ENCODE peak calls at places on chromosomes 6 and 20, in nine cellular contexts. One of them, this sample, is unnamed.

GRCh38 chr6:33206864-33207568 is 1.3 kb upstream of the RING1 start:
- DNase-seq in NCI-H1417: peak
- DNase-seq in activated T-helper 1 cell treated with Interleukin-2 at 50 U/mL for 16 hours: no peak
- DNase-seq in hepatocyte: peak
- DNase-seq in COR-L47: no peak
- DNase-seq in KG1: no peak
- DNase-seq in stimulated activated CD8-positive, alpha-beta memory T cell treated with anti-CD3 and anti-CD28 coated beads, Interleukin-12 subunit alpha, Interleukin-12 subunit beta, amount 100 ng/mL, for 4 hours: no peak
- DNase-seq in SHP77 treated with DMSO at 0.1 percent for 48 hours: no peak
- DNase-seq in esophagus squamous epithelium: no peak
- DNase-seq in this sample: no peak

GRCh38 chr20:33273117-33273851 is 9.7 kb upstream of the BPIFB1 start:
- DNase-seq in stimulated activated CD8-positive, alpha-beta memory T cell treated with anti-CD3 and anti-CD28 coated beads, Interleukin-12 subunit alpha, Interleukin-12 subunit beta, amount 100 ng/mL, for 4 hours: no peak
- DNase-seq in esophagus squamous epithelium: no peak
- DNase-seq in SHP77 treated with DMSO at 0.1 percent for 48 hours: no peak
- DNase-seq in NCI-H1417: no peak
- DNase-seq in COR-L47: no peak
- DNase-seq in KG1: no peak
- DNase-seq in hepatocyte: no peak
- DNase-seq in activated T-helper 1 cell treated with Interleukin-2 at 50 U/mL for 16 hours: no peak
- DNase-seq in this sample: no peak

GRCh38 chr6:132261354-132261753 is 139.9 kb downstream of the MOXD1 start:
- DNase-seq in SHP77 treated with DMSO at 0.1 percent for 48 hours: no peak
- DNase-seq in stimulated activated CD8-positive, alpha-beta memory T cell treated with anti-CD3 and anti-CD28 coated beads, Interleukin-12 subunit alpha, Interleukin-12 subunit beta, amount 100 ng/mL, for 4 hours: no peak
- DNase-seq in hepatocyte: no peak
- DNase-seq in NCI-H1417: no peak
- DNase-seq in esophagus squamous epithelium: no peak
- DNase-seq in COR-L47: no peak
- DNase-seq in activated T-helper 1 cell treated with Interleukin-2 at 50 U/mL for 16 hours: no peak
- DNase-seq in KG1: no peak
- DNase-seq in this sample: no peak

GRCh38 chr6:13538084-13538483 is 36.3 kb upstream of the SIRT5 start:
- DNase-seq in SHP77 treated with DMSO at 0.1 percent for 48 hours: no peak
- DNase-seq in activated T-helper 1 cell treated with Interleukin-2 at 50 U/mL for 16 hours: no peak
- DNase-seq in esophagus squamous epithelium: no peak
- DNase-seq in NCI-H1417: no peak
- DNase-seq in stimulated activated CD8-positive, alpha-beta memory T cell treated with anti-CD3 and anti-CD28 coated beads, Interleukin-12 subunit alpha, Interleukin-12 subunit beta, amount 100 ng/mL, for 4 hours: no peak
- DNase-seq in hepatocyte: peak
- DNase-seq in COR-L47: peak
- DNase-seq in KG1: peak
- DNase-seq in this sample: no peak

GRCh38 chr20:62907377-62908317 is 18.7 kb downstream of the DIDO1 start:
- DNase-seq in SHP77 treated with DMSO at 0.1 percent for 48 hours: no peak
- DNase-seq in stimulated activated CD8-positive, alpha-beta memory T cell treated with anti-CD3 and anti-CD28 coated beads, Interleukin-12 subunit alpha, Interleukin-12 subunit beta, amount 100 ng/mL, for 4 hours: no peak
- DNase-seq in hepatocyte: no peak
- DNase-seq in activated T-helper 1 cell treated with Interleukin-2 at 50 U/mL for 16 hours: no peak
- DNase-seq in esophagus squamous epithelium: no peak
- DNase-seq in KG1: no peak
- DNase-seq in COR-L47: no peak
- DNase-seq in NCI-H1417: no peak
- DNase-seq in this sample: no peak

GRCh38 chr6:112049051-112049799 is 4.7 kb upstream of the CCN6 start:
- DNase-seq in NCI-H1417: no peak
- DNase-seq in SHP77 treated with DMSO at 0.1 percent for 48 hours: no peak
- DNase-seq in esophagus squamous epithelium: no peak
- DNase-seq in KG1: no peak
- DNase-seq in hepatocyte: no peak
- DNase-seq in stimulated activated CD8-positive, alpha-beta memory T cell treated with anti-CD3 and anti-CD28 coated beads, Interleukin-12 subunit alpha, Interleukin-12 subunit beta, amount 100 ng/mL, for 4 hours: no peak
- DNase-seq in activated T-helper 1 cell treated with Interleukin-2 at 50 U/mL for 16 hours: no peak
- DNase-seq in COR-L47: no peak
- DNase-seq in this sample: no peak

GRCh38 chr20:17403496-17403895 is 127.7 kb downstream of the BFSP1 start:
- DNase-seq in stimulated activated CD8-positive, alpha-beta memory T cell treated with anti-CD3 and anti-CD28 coated beads, Interleukin-12 subunit alpha, Interleukin-12 subunit beta, amount 100 ng/mL, for 4 hours: no peak
- DNase-seq in esophagus squamous epithelium: no peak
- DNase-seq in KG1: no peak
- DNase-seq in activated T-helper 1 cell treated with Interleukin-2 at 50 U/mL for 16 hours: no peak
- DNase-seq in SHP77 treated with DMSO at 0.1 percent for 48 hours: no peak
- DNase-seq in NCI-H1417: no peak
- DNase-seq in COR-L47: no peak
- DNase-seq in hepatocyte: peak
- DNase-seq in this sample: no peak

GRCh38 chr20:53322651-53323050 is 271.0 kb downstream of the ZNF217 start:
- DNase-seq in hepatocyte: no peak
- DNase-seq in SHP77 treated with DMSO at 0.1 percent for 48 hours: no peak
- DNase-seq in KG1: no peak
- DNase-seq in NCI-H1417: no peak
- DNase-seq in stimulated activated CD8-positive, alpha-beta memory T cell treated with anti-CD3 and anti-CD28 coated beads, Interleukin-12 subunit alpha, Interleukin-12 subunit beta, amount 100 ng/mL, for 4 hours: peak
- DNase-seq in activated T-helper 1 cell treated with Interleukin-2 at 50 U/mL for 16 hours: no peak
- DNase-seq in COR-L47: no peak
- DNase-seq in esophagus squamous epithelium: no peak
- DNase-seq in this sample: no peak

GRCh38 chr20:32018269-32019155 is 8.3 kb downstream of the CCM2L start:
- DNase-seq in KG1: no peak
- DNase-seq in stimulated activated CD8-positive, alpha-beta memory T cell treated with anti-CD3 and anti-CD28 coated beads, Interleukin-12 subunit alpha, Interleukin-12 subunit beta, amount 100 ng/mL, for 4 hours: peak
- DNase-seq in hepatocyte: peak
- DNase-seq in NCI-H1417: peak
- DNase-seq in COR-L47: peak
- DNase-seq in activated T-helper 1 cell treated with Interleukin-2 at 50 U/mL for 16 hours: no peak
- DNase-seq in SHP77 treated with DMSO at 0.1 percent for 48 hours: peak
- DNase-seq in esophagus squamous epithelium: no peak
- DNase-seq in this sample: peak

GRCh38 chr6:56752009-56752408 is 109.3 kb upstream of the DST start:
- DNase-seq in COR-L47: no peak
- DNase-seq in SHP77 treated with DMSO at 0.1 percent for 48 hours: no peak
- DNase-seq in hepatocyte: no peak
- DNase-seq in esophagus squamous epithelium: no peak
- DNase-seq in activated T-helper 1 cell treated with Interleukin-2 at 50 U/mL for 16 hours: no peak
- DNase-seq in stimulated activated CD8-positive, alpha-beta memory T cell treated with anti-CD3 and anti-CD28 coated beads, Interleukin-12 subunit alpha, Interleukin-12 subunit beta, amount 100 ng/mL, for 4 hours: no peak
- DNase-seq in KG1: no peak
- DNase-seq in NCI-H1417: no peak
- DNase-seq in this sample: no peak

GRCh38 chr6:54114991-54115390 is 3.7 kb downstream of the MLIP start:
- DNase-seq in KG1: no peak
- DNase-seq in activated T-helper 1 cell treated with Interleukin-2 at 50 U/mL for 16 hours: no peak
- DNase-seq in hepatocyte: no peak
- DNase-seq in esophagus squamous epithelium: no peak
- DNase-seq in COR-L47: no peak
- DNase-seq in SHP77 treated with DMSO at 0.1 percent for 48 hours: no peak
- DNase-seq in stimulated activated CD8-positive, alpha-beta memory T cell treated with anti-CD3 and anti-CD28 coated beads, Interleukin-12 subunit alpha, Interleukin-12 subunit beta, amount 100 ng/mL, for 4 hours: no peak
- DNase-seq in NCI-H1417: no peak
- DNase-seq in this sample: no peak

GRCh38 chr6:1667012-1667804 is 57.5 kb downstream of the FOXC1 start:
- DNase-seq in KG1: no peak
- DNase-seq in stimulated activated CD8-positive, alpha-beta memory T cell treated with anti-CD3 and anti-CD28 coated beads, Interleukin-12 subunit alpha, Interleukin-12 subunit beta, amount 100 ng/mL, for 4 hours: no peak
- DNase-seq in COR-L47: no peak
- DNase-seq in hepatocyte: peak
- DNase-seq in activated T-helper 1 cell treated with Interleukin-2 at 50 U/mL for 16 hours: no peak
- DNase-seq in SHP77 treated with DMSO at 0.1 percent for 48 hours: no peak
- DNase-seq in esophagus squamous epithelium: no peak
- DNase-seq in NCI-H1417: no peak
- DNase-seq in this sample: no peak

GRCh38 chr6:24054388-24054787 is 71.6 kb upstream of the NRSN1 start:
- DNase-seq in stimulated activated CD8-positive, alpha-beta memory T cell treated with anti-CD3 and anti-CD28 coated beads, Interleukin-12 subunit alpha, Interleukin-12 subunit beta, amount 100 ng/mL, for 4 hours: no peak
- DNase-seq in KG1: no peak
- DNase-seq in esophagus squamous epithelium: no peak
- DNase-seq in COR-L47: no peak
- DNase-seq in hepatocyte: no peak
- DNase-seq in NCI-H1417: no peak
- DNase-seq in activated T-helper 1 cell treated with Interleukin-2 at 50 U/mL for 16 hours: no peak
- DNase-seq in SHP77 treated with DMSO at 0.1 percent for 48 hours: no peak
- DNase-seq in this sample: no peak

GRCh38 chr6:126182650-126183311 is 157.1 kb upstream of the CENPW start:
- DNase-seq in COR-L47: no peak
- DNase-seq in esophagus squamous epithelium: no peak
- DNase-seq in KG1: no peak
- DNase-seq in stimulated activated CD8-positive, alpha-beta memory T cell treated with anti-CD3 and anti-CD28 coated beads, Interleukin-12 subunit alpha, Interleukin-12 subunit beta, amount 100 ng/mL, for 4 hours: no peak
- DNase-seq in NCI-H1417: no peak
- DNase-seq in hepatocyte: no peak
- DNase-seq in SHP77 treated with DMSO at 0.1 percent for 48 hours: no peak
- DNase-seq in activated T-helper 1 cell treated with Interleukin-2 at 50 U/mL for 16 hours: no peak
- DNase-seq in this sample: no peak

GRCh38 chr6:96811136-96811535 is 26.1 kb downstream of the GPR63 start:
- DNase-seq in hepatocyte: no peak
- DNase-seq in stimulated activated CD8-positive, alpha-beta memory T cell treated with anti-CD3 and anti-CD28 coated beads, Interleukin-12 subunit alpha, Interleukin-12 subunit beta, amount 100 ng/mL, for 4 hours: no peak
- DNase-seq in esophagus squamous epithelium: no peak
- DNase-seq in activated T-helper 1 cell treated with Interleukin-2 at 50 U/mL for 16 hours: no peak
- DNase-seq in NCI-H1417: no peak
- DNase-seq in SHP77 treated with DMSO at 0.1 percent for 48 hours: no peak
- DNase-seq in COR-L47: no peak
- DNase-seq in KG1: no peak
- DNase-seq in this sample: no peak

GRCh38 chr6:137625808-137626207 is 131.6 kb upstream of the OLIG3 start:
- DNase-seq in SHP77 treated with DMSO at 0.1 percent for 48 hours: no peak
- DNase-seq in NCI-H1417: no peak
- DNase-seq in KG1: no peak
- DNase-seq in activated T-helper 1 cell treated with Interleukin-2 at 50 U/mL for 16 hours: no peak
- DNase-seq in stimulated activated CD8-positive, alpha-beta memory T cell treated with anti-CD3 and anti-CD28 coated beads, Interleukin-12 subunit alpha, Interleukin-12 subunit beta, amount 100 ng/mL, for 4 hours: no peak
- DNase-seq in COR-L47: no peak
- DNase-seq in esophagus squamous epithelium: no peak
- DNase-seq in hepatocyte: no peak
- DNase-seq in this sample: no peak

GRCh38 chr20:36572701-36573102 is 695 bp upstream of the TGIF2 start:
- DNase-seq in stimulated activated CD8-positive, alpha-beta memory T cell treated with anti-CD3 and anti-CD28 coated beads, Interleukin-12 subunit alpha, Interleukin-12 subunit beta, amount 100 ng/mL, for 4 hours: peak
- DNase-seq in hepatocyte: peak
- DNase-seq in esophagus squamous epithelium: no peak
- DNase-seq in COR-L47: no peak
- DNase-seq in SHP77 treated with DMSO at 0.1 percent for 48 hours: no peak
- DNase-seq in NCI-H1417: no peak
- DNase-seq in KG1: peak
- DNase-seq in activated T-helper 1 cell treated with Interleukin-2 at 50 U/mL for 16 hours: peak
- DNase-seq in this sample: no peak

GRCh38 chr6:147204060-147204785 is at the start of gene STXBP5:
- DNase-seq in hepatocyte: peak
- DNase-seq in KG1: peak
- DNase-seq in COR-L47: no peak
- DNase-seq in SHP77 treated with DMSO at 0.1 percent for 48 hours: peak
- DNase-seq in NCI-H1417: peak
- DNase-seq in stimulated activated CD8-positive, alpha-beta memory T cell treated with anti-CD3 and anti-CD28 coated beads, Interleukin-12 subunit alpha, Interleukin-12 subunit beta, amount 100 ng/mL, for 4 hours: peak
- DNase-seq in esophagus squamous epithelium: no peak
- DNase-seq in activated T-helper 1 cell treated with Interleukin-2 at 50 U/mL for 16 hours: peak
- DNase-seq in this sample: no peak

GRCh38 chr6:135995160-135995898 is 143.8 kb downstream of the PDE7B start:
- DNase-seq in stimulated activated CD8-positive, alpha-beta memory T cell treated with anti-CD3 and anti-CD28 coated beads, Interleukin-12 subunit alpha, Interleukin-12 subunit beta, amount 100 ng/mL, for 4 hours: no peak
- DNase-seq in SHP77 treated with DMSO at 0.1 percent for 48 hours: no peak
- DNase-seq in activated T-helper 1 cell treated with Interleukin-2 at 50 U/mL for 16 hours: no peak
- DNase-seq in KG1: no peak
- DNase-seq in COR-L47: no peak
- DNase-seq in hepatocyte: no peak
- DNase-seq in esophagus squamous epithelium: no peak
- DNase-seq in NCI-H1417: no peak
- DNase-seq in this sample: no peak

GRCh38 chr6:129501401-129502051 is 208.5 kb downstream of the ARHGAP18 start:
- DNase-seq in SHP77 treated with DMSO at 0.1 percent for 48 hours: no peak
- DNase-seq in KG1: peak
- DNase-seq in stimulated activated CD8-positive, alpha-beta memory T cell treated with anti-CD3 and anti-CD28 coated beads, Interleukin-12 subunit alpha, Interleukin-12 subunit beta, amount 100 ng/mL, for 4 hours: no peak
- DNase-seq in esophagus squamous epithelium: no peak
- DNase-seq in activated T-helper 1 cell treated with Interleukin-2 at 50 U/mL for 16 hours: no peak
- DNase-seq in COR-L47: no peak
- DNase-seq in NCI-H1417: no peak
- DNase-seq in hepatocyte: peak
- DNase-seq in this sample: no peak

GRCh38 chr6:151284012-151284411 is 44.2 kb downstream of the AKAP12 start:
- DNase-seq in stimulated activated CD8-positive, alpha-beta memory T cell treated with anti-CD3 and anti-CD28 coated beads, Interleukin-12 subunit alpha, Interleukin-12 subunit beta, amount 100 ng/mL, for 4 hours: no peak
- DNase-seq in NCI-H1417: no peak
- DNase-seq in activated T-helper 1 cell treated with Interleukin-2 at 50 U/mL for 16 hours: no peak
- DNase-seq in esophagus squamous epithelium: no peak
- DNase-seq in KG1: no peak
- DNase-seq in SHP77 treated with DMSO at 0.1 percent for 48 hours: no peak
- DNase-seq in hepatocyte: no peak
- DNase-seq in COR-L47: no peak
- DNase-seq in this sample: no peak

GRCh38 chr20:23362392-23363256 is 642 bp downstream of the GZF1 start:
- DNase-seq in COR-L47: no peak
- DNase-seq in esophagus squamous epithelium: no peak
- DNase-seq in NCI-H1417: peak
- DNase-seq in stimulated activated CD8-positive, alpha-beta memory T cell treated with anti-CD3 and anti-CD28 coated beads, Interleukin-12 subunit alpha, Interleukin-12 subunit beta, amount 100 ng/mL, for 4 hours: no peak
- DNase-seq in SHP77 treated with DMSO at 0.1 percent for 48 hours: no peak
- DNase-seq in hepatocyte: peak
- DNase-seq in KG1: no peak
- DNase-seq in activated T-helper 1 cell treated with Interleukin-2 at 50 U/mL for 16 hours: no peak
- DNase-seq in this sample: peak

GRCh38 chr6:139386404-139386803 is 12.0 kb upstream of the CITED2 start:
- DNase-seq in activated T-helper 1 cell treated with Interleukin-2 at 50 U/mL for 16 hours: no peak
- DNase-seq in COR-L47: no peak
- DNase-seq in SHP77 treated with DMSO at 0.1 percent for 48 hours: no peak
- DNase-seq in esophagus squamous epithelium: no peak
- DNase-seq in stimulated activated CD8-positive, alpha-beta memory T cell treated with anti-CD3 and anti-CD28 coated beads, Interleukin-12 subunit alpha, Interleukin-12 subunit beta, amount 100 ng/mL, for 4 hours: no peak
- DNase-seq in KG1: no peak
- DNase-seq in NCI-H1417: no peak
- DNase-seq in hepatocyte: no peak
- DNase-seq in this sample: no peak

GRCh38 chr6:335572-335971 is 43.3 kb downstream of the DUSP22 start:
- DNase-seq in hepatocyte: no peak
- DNase-seq in COR-L47: no peak
- DNase-seq in activated T-helper 1 cell treated with Interleukin-2 at 50 U/mL for 16 hours: no peak
- DNase-seq in esophagus squamous epithelium: no peak
- DNase-seq in KG1: no peak
- DNase-seq in stimulated activated CD8-positive, alpha-beta memory T cell treated with anti-CD3 and anti-CD28 coated beads, Interleukin-12 subunit alpha, Interleukin-12 subunit beta, amount 100 ng/mL, for 4 hours: no peak
- DNase-seq in SHP77 treated with DMSO at 0.1 percent for 48 hours: no peak
- DNase-seq in NCI-H1417: no peak
- DNase-seq in this sample: no peak

GRCh38 chr20:45781391-45781931 is 10.2 kb downstream of the WFDC3 start:
- DNase-seq in SHP77 treated with DMSO at 0.1 percent for 48 hours: no peak
- DNase-seq in esophagus squamous epithelium: no peak
- DNase-seq in NCI-H1417: no peak
- DNase-seq in stimulated activated CD8-positive, alpha-beta memory T cell treated with anti-CD3 and anti-CD28 coated beads, Interleukin-12 subunit alpha, Interleukin-12 subunit beta, amount 100 ng/mL, for 4 hours: no peak
- DNase-seq in hepatocyte: peak
- DNase-seq in COR-L47: no peak
- DNase-seq in KG1: no peak
- DNase-seq in activated T-helper 1 cell treated with Interleukin-2 at 50 U/mL for 16 hours: no peak
- DNase-seq in this sample: no peak

GRCh38 chr6:52640170-52640569 is 30.7 kb upstream of the TMEM14A start:
- DNase-seq in SHP77 treated with DMSO at 0.1 percent for 48 hours: peak
- DNase-seq in activated T-helper 1 cell treated with Interleukin-2 at 50 U/mL for 16 hours: no peak
- DNase-seq in esophagus squamous epithelium: no peak
- DNase-seq in KG1: no peak
- DNase-seq in NCI-H1417: peak
- DNase-seq in COR-L47: peak
- DNase-seq in hepatocyte: no peak
- DNase-seq in stimulated activated CD8-positive, alpha-beta memory T cell treated with anti-CD3 and anti-CD28 coated beads, Interleukin-12 subunit alpha, Interleukin-12 subunit beta, amount 100 ng/mL, for 4 hours: no peak
- DNase-seq in this sample: peak

GRCh38 chr6:64672131-64672530 is 1034.9 kb downstream of the EYS start:
- DNase-seq in KG1: no peak
- DNase-seq in stimulated activated CD8-positive, alpha-beta memory T cell treated with anti-CD3 and anti-CD28 coated beads, Interleukin-12 subunit alpha, Interleukin-12 subunit beta, amount 100 ng/mL, for 4 hours: no peak
- DNase-seq in hepatocyte: no peak
- DNase-seq in activated T-helper 1 cell treated with Interleukin-2 at 50 U/mL for 16 hours: no peak
- DNase-seq in NCI-H1417: no peak
- DNase-seq in esophagus squamous epithelium: no peak
- DNase-seq in SHP77 treated with DMSO at 0.1 percent for 48 hours: no peak
- DNase-seq in COR-L47: no peak
- DNase-seq in this sample: no peak

GRCh38 chr6:28206527-28207243 is 18.4 kb upstream of the ZSCAN9 start:
- DNase-seq in COR-L47: no peak
- DNase-seq in activated T-helper 1 cell treated with Interleukin-2 at 50 U/mL for 16 hours: no peak
- DNase-seq in esophagus squamous epithelium: no peak
- DNase-seq in stimulated activated CD8-positive, alpha-beta memory T cell treated with anti-CD3 and anti-CD28 coated beads, Interleukin-12 subunit alpha, Interleukin-12 subunit beta, amount 100 ng/mL, for 4 hours: no peak
- DNase-seq in hepatocyte: no peak
- DNase-seq in NCI-H1417: no peak
- DNase-seq in KG1: no peak
- DNase-seq in SHP77 treated with DMSO at 0.1 percent for 48 hours: no peak
- DNase-seq in this sample: no peak

GRCh38 chr6:161128680-161129196 is 137.2 kb downstream of the MAP3K4 start:
- DNase-seq in activated T-helper 1 cell treated with Interleukin-2 at 50 U/mL for 16 hours: no peak
- DNase-seq in SHP77 treated with DMSO at 0.1 percent for 48 hours: no peak
- DNase-seq in esophagus squamous epithelium: no peak
- DNase-seq in COR-L47: no peak
- DNase-seq in stimulated activated CD8-positive, alpha-beta memory T cell treated with anti-CD3 and anti-CD28 coated beads, Interleukin-12 subunit alpha, Interleukin-12 subunit beta, amount 100 ng/mL, for 4 hours: no peak
- DNase-seq in NCI-H1417: no peak
- DNase-seq in hepatocyte: no peak
- DNase-seq in KG1: no peak
- DNase-seq in this sample: no peak

GRCh38 chr6:28673800-28674671 is 148.4 kb downstream of the GPX5 start:
- DNase-seq in COR-L47: peak
- DNase-seq in activated T-helper 1 cell treated with Interleukin-2 at 50 U/mL for 16 hours: no peak
- DNase-seq in SHP77 treated with DMSO at 0.1 percent for 48 hours: peak
- DNase-seq in NCI-H1417: peak
- DNase-seq in KG1: peak
- DNase-seq in hepatocyte: peak
- DNase-seq in esophagus squamous epithelium: no peak
- DNase-seq in stimulated activated CD8-positive, alpha-beta memory T cell treated with anti-CD3 and anti-CD28 coated beads, Interleukin-12 subunit alpha, Interleukin-12 subunit beta, amount 100 ng/mL, for 4 hours: no peak
- DNase-seq in this sample: peak

GRCh38 chr20:57505991-57506390 is 18.9 kb downstream of the CTCFL start:
- DNase-seq in KG1: no peak
- DNase-seq in hepatocyte: no peak
- DNase-seq in NCI-H1417: peak
- DNase-seq in SHP77 treated with DMSO at 0.1 percent for 48 hours: peak
- DNase-seq in COR-L47: peak
- DNase-seq in activated T-helper 1 cell treated with Interleukin-2 at 50 U/mL for 16 hours: no peak
- DNase-seq in esophagus squamous epithelium: no peak
- DNase-seq in stimulated activated CD8-positive, alpha-beta memory T cell treated with anti-CD3 and anti-CD28 coated beads, Interleukin-12 subunit alpha, Interleukin-12 subunit beta, amount 100 ng/mL, for 4 hours: no peak
- DNase-seq in this sample: peak